ENCODE peak calls at places on chromosomes 4 and X, in ten cellular contexts. J is right lobe of liver, M is transverse colon, D is esophagus squamous epithelium, S is tibial nerve, C is stomach, F is H1, Q is heart left ventricle, G is uterus, T is breast epithelium. W is an unnamed sample.

GRCh38 chrX:103376979-103377324 is 614 bp downstream of the BEX3 start:
- DNase-seq in J (peak; percentile 35), M (no peak), D (no peak), S (no peak), C (no peak), F (no peak), Q (no peak), G (no peak), T (no peak), W (no peak)

GRCh38 chrX:13837290-13837745 is 20.4 kb upstream of the GPM6B start:
- DNase-seq in J (no peak), M (no peak), D (no peak), S (no peak), C (no peak), F (no peak), Q (no peak), G (no peak), T (no peak), W (no peak)

GRCh38 chrX:148947399-148948025 is 447.1 kb downstream of the AFF2 start:
- DNase-seq in J (no peak), M (no peak), D (no peak), S (no peak), C (no peak), F (no peak), Q (no peak), G (no peak), T (no peak), W (no peak)

GRCh38 chr4:125750827-125751466 is 436.2 kb downstream of the FAT4 start:
- DNase-seq in J (no peak), M (no peak), D (no peak), S (peak; percentile 10), C (no peak), F (no peak), Q (no peak), G (no peak), T (no peak), W (no peak)

GRCh38 chr4:169210516-169211108 is 60.1 kb downstream of the SH3RF1 start:
- DNase-seq in J (no peak), M (no peak), D (no peak), S (no peak), C (no peak), F (no peak), Q (no peak), G (no peak), T (no peak), W (no peak)

GRCh38 chr4:80187677-80188076 is 9.6 kb upstream of the PRDM8 start:
- DNase-seq in J (no peak), M (no peak), D (no peak), S (no peak), C (no peak), F (no peak), Q (no peak), G (no peak), T (no peak), W (no peak)

GRCh38 chr4:118955515-118955914 is 66.9 kb downstream of the SYNPO2 start:
- DNase-seq in J (no peak), M (no peak), D (no peak), S (no peak), C (no peak), F (no peak), Q (no peak), G (no peak), T (no peak), W (no peak)

GRCh38 chrX:55149242-55149641 is 60.4 kb downstream of the PAGE2 start:
- DNase-seq in J (no peak), M (no peak), D (no peak), S (no peak), C (no peak), F (no peak), Q (no peak), G (no peak), T (no peak), W (no peak)

GRCh38 chr4:152398060-152398459 is 137.8 kb downstream of the FBXW7 start:
- DNase-seq in J (no peak), M (no peak), D (no peak), S (no peak), C (no peak), F (no peak), Q (no peak), G (no peak), T (no peak), W (no peak)

GRCh38 chrX:141469469-141469868 is 115.1 kb downstream of the SPANXA1 start:
- DNase-seq in J (no peak), M (no peak), D (no peak), S (no peak), C (no peak), F (no peak), Q (no peak), G (no peak), T (no peak), W (no peak)

GRCh38 chr4:147590249-147590920 is 26.8 kb upstream of the TMEM184C start:
- DNase-seq in J (no peak), M (peak; percentile 33), D (no peak), S (peak; percentile 88), C (peak; percentile 55), F (peak; percentile 82), Q (peak; percentile 51), G (peak; percentile 68), T (peak; percentile 27), W (no peak)

DNA sequence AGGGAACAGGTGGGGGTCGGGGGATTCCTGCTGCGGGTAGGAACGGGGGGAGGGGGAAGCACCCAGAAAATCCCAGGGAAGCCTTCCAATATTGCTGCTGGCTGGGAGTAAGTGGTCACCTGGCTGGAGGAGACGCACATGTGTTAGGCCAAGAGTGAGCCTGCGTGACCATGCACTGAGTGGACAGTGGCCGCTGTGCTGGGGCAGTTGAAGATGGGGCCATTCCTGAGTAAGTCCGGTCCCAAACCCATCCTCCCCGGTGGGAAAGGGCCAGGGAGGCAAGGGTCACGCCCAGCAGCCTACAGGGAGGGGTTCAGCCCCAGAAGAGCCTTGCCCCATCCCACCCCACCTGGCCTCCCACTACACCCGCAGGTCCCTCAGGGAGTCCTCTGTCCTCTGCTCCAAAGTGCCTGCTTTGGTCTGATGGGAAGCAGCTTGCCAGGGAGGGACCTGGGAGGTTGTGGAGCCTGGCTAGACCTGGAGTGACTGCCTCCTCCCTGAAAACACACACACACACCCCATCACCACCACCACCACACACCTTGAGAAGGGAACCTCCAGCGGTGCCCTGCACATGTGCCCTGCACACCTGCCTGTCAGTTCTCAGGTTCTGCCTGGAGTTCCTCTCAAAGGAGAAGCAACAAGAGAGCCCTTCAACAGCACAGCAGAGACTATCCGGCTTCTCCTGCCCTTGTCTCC is 6.1 kb downstream of the L1CAM start:
- DNase-seq in J (no peak), M (no peak), D (no peak), S (no peak), C (no peak), F (no peak), Q (no peak), G (no peak), T (no peak), W (no peak)
- H3K27me3 ChIP-seq in J (peaks cover 8% of the 10 kb centered on the region), M (peaks cover 44% of the 10 kb centered on the region), D (peaks cover 5% of the 10 kb centered on the region), S (no peaks in the 10 kb centered on the region), C (peaks cover 28% of the 10 kb centered on the region), F (peaks cover under 1% of the 10 kb centered on the region), Q (peaks cover 68% of the 10 kb centered on the region), G (no peaks in the 10 kb centered on the region), T (peaks cover 96% of the 10 kb centered on the region), W (no peaks in the 10 kb centered on the region)

DNA sequence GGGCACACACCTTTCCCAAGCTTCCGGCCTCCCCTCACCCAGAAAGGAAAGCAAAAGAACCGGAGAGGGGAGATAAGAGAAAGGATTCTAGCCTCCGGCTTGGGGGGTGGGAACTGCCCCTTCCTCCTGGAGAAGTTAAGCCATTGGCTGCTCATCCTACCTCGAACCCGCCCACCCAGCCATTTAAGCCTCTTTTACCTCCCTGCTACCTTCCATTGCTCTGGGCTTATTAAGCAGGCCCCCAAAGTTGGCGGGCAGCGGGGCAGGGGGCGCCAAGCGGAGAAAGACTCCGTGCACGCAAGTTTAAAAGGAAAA is 2.3 kb downstream of the MAML3 start:
- DNase-seq in J (peak; percentile 93), M (peak; percentile 84), D (no peak), S (peak; percentile 76), C (peak; percentile 87), F (no peak), Q (peak; percentile 87), G (peak; percentile 78), T (peak; percentile 86), W (no peak)
- TF ChIP-seq POLR2A in J (peak; percentile 22), M (no peak), D (no peak), S (no peak), C (no peak), F (peak; percentile 70), Q (no peak), G (no peak), T (no peak), W (peak; percentile 2)

GRCh38 chr4:8857682-8858187 is 13.9 kb downstream of the HMX1 start:
- DNase-seq in J (no peak), M (no peak), D (no peak), S (no peak), C (no peak), F (peak; percentile 69), Q (no peak), G (no peak), T (no peak), W (no peak)
- H3K27me3 ChIP-seq in J (peaks cover 31% of the 10 kb centered on the region), M (peaks cover 99% of the 10 kb centered on the region), D (peaks cover 45% of the 10 kb centered on the region), S (no peaks in the 10 kb centered on the region), C (peaks cover 46% of the 10 kb centered on the region), F (peaks cover 92% of the 10 kb centered on the region), Q (peaks cover 93% of the 10 kb centered on the region), G (no peaks in the 10 kb centered on the region), T (peaks cover 99% of the 10 kb centered on the region), W (peaks cover 66% of the 10 kb centered on the region)

GRCh38 chrX:106479920-106480319 is 131.9 kb upstream of the RADX start:
- DNase-seq in J (no peak), M (no peak), D (no peak), S (no peak), C (no peak), F (no peak), Q (no peak), G (no peak), T (no peak), W (no peak)

GRCh38 chrX:106484233-106484632 is 127.5 kb upstream of the RADX start:
- DNase-seq in J (no peak), M (no peak), D (no peak), S (no peak), C (no peak), F (no peak), Q (no peak), G (no peak), T (no peak), W (no peak)

DNA sequence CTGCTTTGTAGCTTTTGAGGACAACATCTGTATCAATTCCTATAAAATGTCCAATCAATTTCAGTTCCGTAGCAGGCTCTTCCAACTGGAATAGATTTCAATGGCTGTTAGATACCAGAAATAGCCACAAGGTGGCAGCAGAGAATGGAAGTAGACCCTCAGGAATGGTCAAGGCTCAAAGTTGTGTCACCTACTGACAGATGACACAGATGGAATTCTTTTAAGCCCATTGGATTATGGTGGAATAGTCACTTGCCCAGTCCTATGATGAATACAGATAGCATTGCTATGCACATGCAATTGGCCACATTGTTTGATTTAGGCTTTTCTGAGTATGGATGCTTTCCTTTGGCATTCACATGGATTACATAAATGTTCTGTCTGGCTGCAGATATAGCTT is 130.4 kb upstream of the RADX start:
- DNase-seq in J (no peak), M (peak; percentile 35), D (no peak), S (peak; percentile 71), C (peak; percentile 42), F (peak; percentile 60), Q (peak; percentile 19), G (no peak), T (no peak), W (no peak)
- TF ChIP-seq POLR2A in J (no peak), M (no peak), D (no peak), S (no peak), C (no peak), F (no peak), Q (no peak), G (no peak), T (no peak), W (no peak)

GRCh38 chrX:108171671-108172070 is 80.1 kb downstream of the ATG4A start:
- DNase-seq in J (no peak), M (no peak), D (no peak), S (no peak), C (no peak), F (no peak), Q (no peak), G (no peak), T (no peak), W (no peak)
- H3K27me3 ChIP-seq in J (no peaks in the 10 kb centered on the region), M (no peaks in the 10 kb centered on the region), D (no peaks in the 10 kb centered on the region), S (no peaks in the 10 kb centered on the region), C (no peaks in the 10 kb centered on the region), F (no peaks in the 10 kb centered on the region), Q (no peaks in the 10 kb centered on the region), G (no peaks in the 10 kb centered on the region), T (peaks cover 44% of the 10 kb centered on the region), W (no peaks in the 10 kb centered on the region)